ENCODE peak calls at places on chromosomes 16 and 17, in ten cellular contexts. Y is CD8-positive, alpha-beta memory T cell; L is mesendoderm; C is PC-3; D is stomach; G is ovary; U is vagina; V is esophagus squamous epithelium; I is fibroblast of lung; O is upper lobe of right lung. E is an unnamed sample.

GRCh38 chr16:4679156-4679853 is 14.1 kb upstream of the NUDT16L1 start:
- DNase-seq in Y (no peak), L (no peak), C (no peak), D (peak; percentile 76), G (peak; percentile 75), U (no peak), V (no peak), I (no peak), O (no peak), E (peak; percentile 59)

GRCh38 chr17:9432867-9433495 is 142.6 kb downstream of the STX8 start:
- DNase-seq in Y (no peak), L (no peak), C (no peak), D (no peak), G (no peak), U (no peak), V (no peak), I (peak; percentile 82), O (no peak), E (no peak)

GRCh38 chr16:81261049-81261648 is 22.7 kb downstream of the BCO1 start:
- DNase-seq in Y (peak; percentile 2), L (peak; percentile 45), C (peak; percentile 55), D (peak; percentile 31), G (no peak), U (no peak), V (no peak), I (no peak), O (no peak), E (no peak)

GRCh38 chr17:69232650-69233049 is 4.0 kb upstream of the ABCA10 start:
- DNase-seq in Y (no peak), L (no peak), C (no peak), D (no peak), G (no peak), U (no peak), V (no peak), I (no peak), O (no peak), E (no peak)

GRCh38 chr17:32275060-32276042 is 9.7 kb downstream of the RHBDL3 start:
- DNase-seq in Y (no peak), L (peak; percentile 92), C (peak; percentile 74), D (no peak), G (peak; percentile 47), U (no peak), V (no peak), I (peak; percentile 89), O (no peak), E (peak; percentile 52)

GRCh38 chr16:87982491-87983415 is 31.5 kb downstream of the BANP start:
- DNase-seq in Y (no peak), L (no peak), C (no peak), D (no peak), G (no peak), U (no peak), V (no peak), I (no peak), O (no peak), E (no peak)

GRCh38 chr16:72639494-72639893 is 408.4 kb downstream of the ZFHX3 start:
- DNase-seq in Y (no peak), L (no peak), C (no peak), D (no peak), G (no peak), U (no peak), V (no peak), I (no peak), O (no peak), E (no peak)

GRCh38 chr16:87764600-87765472 is 950 bp downstream of the KLHDC4 start:
- DNase-seq in Y (peak; percentile 50), L (no peak), C (no peak), D (no peak), G (no peak), U (no peak), V (no peak), I (no peak), O (no peak), E (no peak)

DNA sequence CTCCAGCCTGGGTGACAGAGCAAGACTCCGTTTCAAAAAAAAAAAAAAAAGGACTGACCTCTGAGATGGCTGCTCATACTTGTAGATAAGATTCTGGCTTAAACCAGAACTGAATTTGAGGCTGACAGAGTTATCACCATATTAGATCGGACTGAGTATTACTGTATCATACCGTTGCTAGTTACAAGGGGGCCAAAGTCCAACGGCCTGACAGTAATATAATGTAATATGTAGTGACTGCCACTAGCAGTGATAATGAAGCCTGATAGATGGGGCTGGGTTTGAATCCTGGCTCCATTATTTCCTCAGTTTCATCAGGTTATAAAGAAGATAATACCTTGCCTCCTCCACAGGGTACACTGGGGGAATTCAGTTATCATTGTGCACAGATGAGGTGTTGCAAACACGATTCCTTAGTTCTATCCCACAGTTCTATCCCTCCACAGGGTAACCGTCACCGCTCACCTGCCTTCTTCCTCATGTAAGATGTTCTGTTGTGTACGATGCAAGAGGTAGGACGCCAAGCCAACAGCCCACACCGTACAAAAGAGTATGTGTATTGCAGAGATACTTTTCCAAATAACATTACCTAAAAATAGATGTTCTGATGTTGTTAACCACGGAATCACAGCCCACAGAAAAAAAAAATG is 5.2 kb downstream of the TMEM220 start:
- DNase-seq in Y (no peak), L (no peak), C (no peak), D (no peak), G (no peak), U (peak; percentile 72), V (no peak), I (no peak), O (no peak), E (no peak)
- H3K4me1 ChIP-seq in Y (peaks cover 5% of the 10 kb centered on the region), L (no peaks in the 10 kb centered on the region), C (no peaks in the 10 kb centered on the region), D (peaks cover 7% of the 10 kb centered on the region), G (no peaks in the 10 kb centered on the region), U (no peaks in the 10 kb centered on the region), V (peaks cover 12% of the 10 kb centered on the region), I (no peaks in the 10 kb centered on the region), O (no peaks in the 10 kb centered on the region), E (no peaks in the 10 kb centered on the region)

DNA sequence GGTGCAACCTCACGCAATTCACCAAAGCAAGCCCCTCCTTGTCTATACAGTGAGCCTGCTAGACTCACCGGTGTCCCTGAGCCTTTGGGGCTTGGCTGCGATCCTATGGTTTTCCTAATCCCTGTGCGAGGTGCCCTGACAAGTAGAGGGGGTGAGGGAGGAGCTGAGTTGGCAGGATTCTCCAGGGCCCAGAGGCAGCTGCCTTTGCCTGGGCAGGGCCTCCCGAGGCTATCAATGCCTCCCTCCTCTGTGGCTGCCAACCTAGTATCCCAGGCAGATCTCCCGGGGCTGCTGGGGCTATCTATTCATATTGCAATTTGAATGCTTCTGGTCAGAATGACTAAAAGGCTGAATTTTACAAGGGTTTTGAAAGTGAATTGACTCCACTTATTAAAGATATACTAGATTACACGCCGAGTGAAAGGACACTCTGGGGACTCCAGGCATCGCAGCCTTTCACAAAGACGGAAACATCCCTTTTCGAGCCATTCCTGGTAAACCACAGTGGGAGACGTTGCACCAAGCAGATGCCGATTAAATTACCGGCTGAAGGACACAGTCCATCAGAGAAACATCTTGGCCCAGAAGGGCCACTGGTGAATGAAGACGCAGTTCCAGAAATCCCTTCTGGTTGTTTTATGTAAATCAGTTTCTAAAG is 11.3 kb upstream of the PITPNM3 start:
- DNase-seq in Y (no peak), L (peak; percentile 55), C (no peak), D (peak; percentile 49), G (no peak), U (no peak), V (no peak), I (no peak), O (peak; percentile 77), E (no peak)
- H3K27ac ChIP-seq in Y (no peak overlapping the region), L (no peak overlapping the region), C (no peak overlapping the region), D (no peak overlapping the region), G (no peak overlapping the region), U (no peak overlapping the region), V (peak overlapping the region; percentile 62), I (no peak overlapping the region), O (peak overlapping the region; percentile 55), E (no peak overlapping the region)

GRCh38 chr16:85171809-85172464 is 59.7 kb upstream of the CIBAR2 start:
- DNase-seq in Y (no peak), L (no peak), C (peak; percentile 11), D (no peak), G (no peak), U (no peak), V (no peak), I (no peak), O (no peak), E (no peak)

GRCh38 chr16:85169333-85170065 is 57.2 kb upstream of the CIBAR2 start:
- DNase-seq in Y (no peak), L (peak; percentile 44), C (no peak), D (no peak), G (peak; percentile 66), U (no peak), V (no peak), I (peak; percentile 62), O (no peak), E (no peak)

GRCh38 chr16:85168732-85169256 is 56.5 kb upstream of the CIBAR2 start:
- DNase-seq in Y (no peak), L (peak; percentile 61), C (peak; percentile 31), D (no peak), G (peak; percentile 87), U (no peak), V (no peak), I (peak; percentile 63), O (no peak), E (peak; percentile 75)

GRCh38 chr16:85171004-85171808 is 58.9 kb upstream of the CIBAR2 start:
- DNase-seq in Y (no peak), L (no peak), C (no peak), D (no peak), G (no peak), U (no peak), V (no peak), I (no peak), O (no peak), E (no peak)

DNA sequence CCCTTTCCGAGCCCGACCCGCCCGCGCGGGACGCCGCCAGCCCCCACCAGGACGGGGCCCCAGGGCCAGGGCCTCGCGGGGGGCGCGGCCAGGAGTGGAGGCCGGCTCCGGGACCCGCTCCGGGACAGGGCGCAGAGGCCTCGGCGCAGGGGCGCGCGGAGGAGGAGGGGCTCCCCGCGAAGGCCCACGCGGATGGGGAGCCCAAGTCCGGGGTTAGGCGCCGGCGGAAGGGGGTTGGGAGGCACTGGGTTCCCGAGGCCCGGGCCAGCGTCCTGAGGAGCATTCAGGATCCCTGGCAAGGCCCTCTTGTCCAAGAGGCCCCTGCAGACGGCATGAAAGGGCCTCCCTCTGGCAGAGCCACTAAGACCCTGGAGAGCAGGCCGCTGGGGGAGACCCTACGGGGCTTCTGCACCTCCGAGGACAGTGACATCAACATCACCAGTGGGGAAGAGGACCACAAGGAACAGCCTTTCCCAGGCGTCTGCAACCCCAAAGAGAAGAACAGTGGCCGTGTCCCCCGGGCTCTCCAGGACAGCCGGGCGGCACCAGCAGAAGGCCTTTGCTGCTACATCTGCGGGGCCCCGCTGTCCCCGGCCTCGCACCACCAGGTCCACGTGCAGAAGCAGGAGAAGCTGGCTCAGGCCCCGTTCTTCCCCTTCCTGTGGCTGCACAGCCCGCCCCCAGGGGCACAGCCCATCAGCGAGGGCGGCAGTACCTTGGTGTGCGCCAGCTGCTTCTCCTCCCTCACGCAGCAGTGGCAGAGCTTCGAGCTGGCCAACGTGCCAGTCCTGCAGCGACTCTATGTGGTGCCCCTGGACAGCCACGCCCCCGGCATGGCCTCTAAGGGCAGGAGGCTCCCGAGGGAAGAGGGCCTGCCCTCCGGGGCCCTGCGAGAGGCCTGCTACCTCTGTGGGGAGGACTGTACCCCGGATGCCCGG is 58.1 kb upstream of the CIBAR2 start:
- DNase-seq in Y (no peak), L (no peak), C (no peak), D (no peak), G (no peak), U (no peak), V (no peak), I (no peak), O (no peak), E (no peak)
- H3K4me3 ChIP-seq in Y (no peak overlapping the region), L (peak overlapping the region; percentile 20), C (no peak overlapping the region), D (peak overlapping the region; percentile 52), G (peak overlapping the region; percentile 41), U (peak overlapping the region; percentile 37), V (peak overlapping the region; percentile 53), I (peak overlapping the region; percentile 54), O (peak overlapping the region; percentile 50), E (peak overlapping the region; percentile 61)

GRCh38 chr16:11255737-11256656 is at the start of gene SOCS1:
- DNase-seq in Y (peak; percentile 80), L (peak; percentile 93), C (peak; percentile 82), D (peak; percentile 89), G (peak; percentile 93), U (no peak), V (no peak), I (peak; percentile 79), O (peak; percentile 93), E (peak; percentile 88)

GRCh38 chr16:11252482-11252931 is 3.5 kb downstream of the SOCS1 start:
- DNase-seq in Y (no peak), L (no peak), C (no peak), D (no peak), G (no peak), U (no peak), V (no peak), I (no peak), O (no peak), E (no peak)

GRCh38 chr16:11254913-11255736 is 879 bp downstream of the SOCS1 start:
- DNase-seq in Y (peak; percentile 55), L (no peak), C (peak; percentile 52), D (peak; percentile 64), G (peak; percentile 73), U (no peak), V (no peak), I (peak; percentile 69), O (peak; percentile 80), E (peak; percentile 41)

GRCh38 chr16:11253009-11253994 is 2.7 kb downstream of the SOCS1 start:
- DNase-seq in Y (peak; percentile 43), L (no peak), C (no peak), D (no peak), G (no peak), U (no peak), V (no peak), I (peak; percentile 68), O (no peak), E (no peak)

GRCh38 chr16:11253995-11254912 is 1.8 kb downstream of the SOCS1 start:
- DNase-seq in Y (no peak), L (no peak), C (no peak), D (no peak), G (no peak), U (no peak), V (no peak), I (no peak), O (no peak), E (no peak)
- H3K4me1 ChIP-seq in Y (peaks cover 62% of the 10 kb centered on the region), L (peaks cover 3% of the 10 kb centered on the region), C (peaks cover 21% of the 10 kb centered on the region), D (peaks cover 55% of the 10 kb centered on the region), G (peaks cover 6% of the 10 kb centered on the region), U (peaks cover 48% of the 10 kb centered on the region), V (peaks cover 66% of the 10 kb centered on the region), I (peaks cover 24% of the 10 kb centered on the region), O (peaks cover 30% of the 10 kb centered on the region), E (peaks cover 62% of the 10 kb centered on the region)